ENCODE peak calls at places on chromosomes 1 and 21, in seven cellular contexts. E is upper lobe of left lung, U is transverse colon, Z is HepG2, R is stomach, G is HCT116, T is GM12878. D is an unnamed sample.
A peak's percentile ranks its signal among the peaks of the same experiment; 100 is the strongest.

GRCh38 chr1:31383967-31384366 is 11.1 kb upstream of the FABP3 start:
- DNase-seq in E (no peak), U (peak; percentile 40), Z (no peak), R (no peak), G (no peak), T (no peak), D (no peak)

GRCh38 chr1:213326666-213327317 is 275.8 kb downstream of the RPS6KC1 start:
- DNase-seq in E (peak; percentile 55), U (peak; percentile 11), Z (no peak), R (no peak), G (no peak), T (no peak), D (no peak)

GRCh38 chr1:61708953-61709907 is 15.7 kb downstream of the TM2D1 start:
- DNase-seq in E (peak; percentile 59), U (no peak), Z (no peak), R (no peak), G (no peak), T (no peak), D (no peak)

GRCh38 chr1:67019600-67020136 is 34.3 kb downstream of the SLC35D1 start:
- DNase-seq in E (no peak), U (no peak), Z (no peak), R (no peak), G (no peak), T (no peak), D (no peak)

GRCh38 chr21:46118871-46119564 is 21.1 kb downstream of the COL6A2 start:
- DNase-seq in E (peak; percentile 15), U (peak; percentile 6), Z (no peak), R (no peak), G (no peak), T (no peak), D (no peak)

GRCh38 chr1:33330906-33331305 is 10.0 kb upstream of the A3GALT2 start:
- DNase-seq in E (no peak), U (no peak), Z (no peak), R (no peak), G (no peak), T (no peak), D (no peak)

GRCh38 chr1:8776104-8776503 is 41.3 kb downstream of the RERE start:
- DNase-seq in E (no peak), U (no peak), Z (no peak), R (no peak), G (no peak), T (no peak), D (no peak)

GRCh38 chr1:9852410-9853301 is 28.9 kb upstream of the CLSTN1 start:
- DNase-seq in E (no peak), U (no peak), Z (no peak), R (no peak), G (no peak), T (no peak), D (no peak)

GRCh38 chr1:47444578-47445465 is 7.0 kb downstream of the FOXD2 start:
- DNase-seq in E (no peak), U (peak; percentile 62), Z (no peak), R (no peak), G (no peak), T (no peak), D (no peak)

GRCh38 chr21:36859744-36860501 is 106.5 kb downstream of the HLCS start:
- DNase-seq in E (peak; percentile 70), U (peak; percentile 79), Z (peak; percentile 81), R (peak; percentile 72), G (no peak), T (no peak), D (no peak)
- TF ChIP-seq POLR2A in E (no peak), U (no peak), Z (peak; percentile 62), R (no peak), G (no peak), T (no peak), D (no peak)

GRCh38 chr1:35860680-35861079 is 22.3 kb upstream of the AGO1 start:
- DNase-seq in E (no peak), U (no peak), Z (no peak), R (no peak), G (no peak), T (no peak), D (no peak)
- H3K4me3 ChIP-seq in E (no peak overlapping the region), U (no peak overlapping the region), Z (no peak overlapping the region), R (no peak overlapping the region), G (no peak overlapping the region), T (no peak overlapping the region), D (no peak overlapping the region)

GRCh38 chr1:169427081-169427611 is at the start of gene CCDC181:
- DNase-seq in E (peak; percentile 29), U (peak; percentile 15), Z (peak; percentile 3), R (peak; percentile 54), G (no peak), T (peak; percentile 8), D (peak; percentile 92)
- TF ChIP-seq POLR2AphosphoS5 in E (no peak), U (no peak), Z (no peak), R (no peak), G (no peak), T (no peak), D (peak; percentile 6)

DNA sequence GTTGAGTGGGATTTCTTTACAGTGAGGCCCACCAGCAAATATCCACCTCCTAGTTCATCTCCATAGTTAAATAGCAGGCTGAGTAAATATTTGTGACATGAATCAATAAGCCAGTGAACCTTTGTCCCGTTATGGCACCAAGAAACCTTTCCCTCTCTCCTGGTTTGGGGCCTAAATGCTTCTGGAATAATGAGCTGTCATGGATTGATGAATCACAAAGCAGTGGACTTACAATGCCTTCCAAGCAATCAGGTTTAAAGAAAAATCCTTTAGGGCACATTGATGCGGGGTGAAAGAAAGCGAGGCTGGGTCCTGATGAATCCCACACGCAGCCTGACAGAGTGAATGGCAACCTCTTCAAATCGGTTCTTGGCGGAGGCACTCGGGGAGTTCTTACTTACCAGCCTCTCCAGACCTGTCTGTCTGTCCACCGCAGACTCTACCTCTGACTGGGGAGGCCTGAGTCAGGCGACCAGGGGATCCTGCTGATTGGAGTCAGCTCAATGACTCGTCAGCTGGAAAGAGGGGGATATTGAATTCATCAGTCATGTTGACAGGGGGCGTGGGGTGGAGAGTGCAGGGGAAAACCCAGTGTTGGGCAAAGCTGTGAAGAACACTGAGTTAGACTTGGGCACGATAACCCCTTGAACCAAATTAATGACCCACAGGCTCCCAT is 247.3 kb downstream of the PLPP3 start:
- DNase-seq in E (no peak), U (no peak), Z (peak; percentile 95), R (no peak), G (no peak), T (peak; percentile 57), D (no peak)
- TF ChIP-seq POLR2A in E (no peak), U (no peak), Z (no peak), R (no peak), G (no peak), T (no peak), D (no peak)

DNA sequence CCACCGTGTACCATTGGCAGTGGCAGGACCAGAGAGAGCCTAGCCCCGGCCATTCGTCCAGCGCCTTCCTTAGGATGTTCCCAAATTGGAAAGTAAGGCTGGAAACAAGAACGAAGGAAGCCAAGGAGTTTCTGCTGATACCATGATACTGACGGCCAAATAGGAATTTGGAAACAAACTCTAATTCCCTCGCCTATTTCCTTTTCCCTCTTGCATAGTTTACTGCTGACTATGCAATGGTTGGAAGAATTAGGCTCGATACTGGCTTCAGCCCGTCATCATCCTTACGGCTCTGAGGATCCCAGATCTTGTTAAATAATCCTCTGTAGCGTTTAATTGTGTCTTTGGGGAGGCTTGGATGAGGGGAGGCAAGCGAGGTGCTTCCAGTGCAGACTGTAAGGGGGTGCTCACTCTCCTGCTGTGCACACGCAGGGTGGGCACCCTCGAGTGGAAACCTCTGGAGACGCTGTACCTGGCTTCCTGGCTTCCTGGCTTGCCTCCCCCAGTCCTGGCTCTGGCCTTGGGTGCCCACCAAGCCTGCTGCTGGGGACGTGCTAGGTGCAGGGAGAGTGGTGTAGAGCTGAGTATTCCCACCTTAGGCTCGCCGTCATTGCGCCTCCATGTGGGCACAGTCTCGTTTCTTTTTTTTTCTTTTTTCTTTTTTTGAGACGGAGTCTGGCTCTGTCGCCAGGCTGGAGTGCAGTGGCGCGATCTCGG is 27.4 kb upstream of the CAMTA1 start:
- DNase-seq in E (no peak), U (no peak), Z (no peak), R (no peak), G (no peak), T (no peak), D (no peak)
- H3K4me3 ChIP-seq in E (no peak overlapping the region), U (no peak overlapping the region), Z (no peak overlapping the region), R (no peak overlapping the region), G (no peak overlapping the region), T (no peak overlapping the region), D (no peak overlapping the region)

GRCh38 chr1:50699795-50700194 is 260.3 kb downstream of the FAF1 start:
- DNase-seq in E (no peak), U (no peak), Z (no peak), R (no peak), G (no peak), T (no peak), D (no peak)

GRCh38 chr1:50702395-50702794 is 257.7 kb downstream of the FAF1 start:
- DNase-seq in E (no peak), U (no peak), Z (no peak), R (no peak), G (no peak), T (no peak), D (no peak)

GRCh38 chr1:50701706-50702317 is 258.3 kb downstream of the FAF1 start:
- DNase-seq in E (no peak), U (no peak), Z (no peak), R (no peak), G (no peak), T (no peak), D (no peak)

GRCh38 chr1:50697440-50698421 is 262.3 kb downstream of the FAF1 start:
- DNase-seq in E (no peak), U (no peak), Z (no peak), R (no peak), G (no peak), T (no peak), D (no peak)

GRCh38 chr1:50700226-50701020 is 259.6 kb downstream of the FAF1 start:
- DNase-seq in E (no peak), U (no peak), Z (no peak), R (no peak), G (no peak), T (no peak), D (no peak)
- TF ChIP-seq POLR2AphosphoS5 in E (no peak), U (no peak), Z (no peak), R (no peak), G (no peak), T (no peak), D (no peak)